ENCODE peak calls at places on chromosome 3, in seven cellular contexts. J is activated T-helper 1 cell treated with Interleukin-2 at 50 U/mL for 16 hours, Z is GM06990, E is NCI-H524, M is HAP-1, K is lower leg skin, O is memory B cell. B is an unnamed sample.

GRCh38 chr3:105177558-105177957 is 189.2 kb upstream of the ALCAM start:
- DNase-seq in J (no peak), Z (no peak), E (peak; percentile 8), M (no peak), K (no peak), O (no peak), B (no peak)

GRCh38 chr3:177694316-177694715 is 497.0 kb upstream of the TBL1XR1 start:
- DNase-seq in J (no peak), Z (no peak), E (no peak), M (no peak), K (no peak), O (no peak), B (peak; percentile 43)

GRCh38 chr3:113339616-113340244 is 101.6 kb downstream of the CFAP44 start:
- DNase-seq in J (no peak), Z (no peak), E (peak; percentile 13), M (no peak), K (no peak), O (no peak), B (no peak)

GRCh38 chr3:51888463-51889105 is 13.2 kb upstream of the IQCF5 start:
- DNase-seq in J (no peak), Z (no peak), E (no peak), M (no peak), K (peak; percentile 46), O (no peak), B (no peak)

GRCh38 chr3:170128977-170129431 is 52.5 kb downstream of the PHC3 start:
- DNase-seq in J (no peak), Z (no peak), E (no peak), M (no peak), K (no peak), O (no peak), B (no peak)

GRCh38 chr3:160774172-160774571 is 18.1 kb downstream of the PPM1L start:
- DNase-seq in J (no peak), Z (no peak), E (no peak), M (no peak), K (no peak), O (no peak), B (no peak)

GRCh38 chr3:64158334-64158733 is 66.9 kb downstream of the PRICKLE2 start:
- DNase-seq in J (no peak), Z (no peak), E (no peak), M (no peak), K (peak; percentile 80), O (no peak), B (no peak)

GRCh38 chr3:193347507-193348501 is 30.7 kb downstream of the ATP13A5 start:
- DNase-seq in J (no peak), Z (no peak), E (peak; percentile 96), M (no peak), K (no peak), O (no peak), B (peak; percentile 23)

GRCh38 chr3:134374791-134375541 is 719 bp upstream of the AMOTL2 start:
- DNase-seq in J (no peak), Z (no peak), E (peak; percentile 43), M (peak; percentile 42), K (peak; percentile 86), O (no peak), B (peak; percentile 45)

GRCh38 chr3:30632065-30632464 is 25.7 kb downstream of the TGFBR2 start:
- DNase-seq in J (no peak), Z (no peak), E (no peak), M (no peak), K (no peak), O (no peak), B (no peak)

GRCh38 chr3:24389108-24390090 is 105.3 kb downstream of the THRB start:
- DNase-seq in J (no peak), Z (no peak), E (no peak), M (peak; percentile 72), K (no peak), O (no peak), B (no peak)

GRCh38 chr3:157913751-157914150 is 192.5 kb downstream of the SHOX2 start:
- DNase-seq in J (no peak), Z (no peak), E (peak; percentile 38), M (no peak), K (no peak), O (no peak), B (peak; percentile 79)

GRCh38 chr3:129658156-129658843 is 51.8 kb upstream of the PLXND1 start:
- DNase-seq in J (no peak), Z (no peak), E (no peak), M (no peak), K (no peak), O (no peak), B (no peak)

GRCh38 chr3:111338059-111338698 is 203.8 kb upstream of the CD96 start:
- DNase-seq in J (no peak), Z (no peak), E (peak; percentile 82), M (peak; percentile 70), K (no peak), O (no peak), B (peak; percentile 62)

GRCh38 chr3:129398803-129399144 is 29.7 kb downstream of the EFCAB12 start:
- DNase-seq in J (no peak), Z (no peak), E (peak; percentile 48), M (no peak), K (no peak), O (no peak), B (peak; percentile 41)

GRCh38 chr3:77467702-77468407 is 428.0 kb downstream of the ROBO2 start:
- DNase-seq in J (no peak), Z (no peak), E (peak; percentile 9), M (no peak), K (no peak), O (no peak), B (peak; percentile 84)

GRCh38 chr3:33962383-33962782 is 164.0 kb downstream of the PDCD6IP start:
- DNase-seq in J (no peak), Z (no peak), E (no peak), M (no peak), K (no peak), O (no peak), B (peak; percentile 45)

GRCh38 chr3:25088284-25088683 is 339.8 kb upstream of the RARB start:
- DNase-seq in J (no peak), Z (no peak), E (no peak), M (peak; percentile 76), K (no peak), O (no peak), B (no peak)

GRCh38 chr3:15460891-15461524 is 33.6 kb downstream of the EAF1 start:
- DNase-seq in J (no peak), Z (no peak), E (peak; percentile 91), M (no peak), K (no peak), O (no peak), B (peak; percentile 41)

B was measured in NCI-H2171 treated with DMSO at 0.1 percent for 48 hours.